ENCODE peak calls at places on chromosomes 11 and 22, in four cellular contexts. V is left ventricle myocardium inferior, J is A549, F is WERI-Rb-1. Z is an unnamed sample.

GRCh38 chr11:134244593-134244992 is 8.6 kb downstream of the THYN1 start:
- DNase-seq in J (peak; percentile 30), V (no peak), F (no peak), Z (no peak)

GRCh38 chr11:9344046-9344680 is 29.8 kb upstream of the TMEM41B start:
- DNase-seq in F (peak; percentile 80), V (no peak), J (no peak), Z (no peak)

GRCh38 chr11:125090816-125091215 is 20.6 kb downstream of the TMEM218 start:
- DNase-seq in F (no peak), V (no peak), J (no peak), Z (no peak)

GRCh38 chr11:78946945-78947914 is 372.6 kb upstream of the NARS2 start:
- DNase-seq in F (no peak), J (no peak), V (no peak), Z (peak; percentile 92)

GRCh38 chr11:103528596-103528995 is 419.4 kb downstream of the DYNC2H1 start:
- DNase-seq in V (no peak), F (no peak), J (no peak), Z (no peak)

GRCh38 chr11:108788565-108789199 is 123.8 kb downstream of the DDX10 start:
- DNase-seq in V (no peak), J (peak; percentile 31), F (peak; percentile 9), Z (peak; percentile 14)

GRCh38 chr11:9609841-9610240 is 36.4 kb downstream of the WEE1 start:
- DNase-seq in J (no peak), V (no peak), F (no peak), Z (no peak)

GRCh38 chr11:65128182-65129145 is 5.9 kb downstream of the SYVN1 start:
- DNase-seq in J (no peak), V (no peak), F (no peak), Z (no peak)

GRCh38 chr22:46062971-46063631 is 86.1 kb upstream of the WNT7B start:
- DNase-seq in J (no peak), V (peak; percentile 9), F (no peak), Z (no peak)

GRCh38 chr22:49971232-49972162 is 10.9 kb downstream of the PIM3 start:
- DNase-seq in J (peak; percentile 84), F (no peak), V (peak; percentile 87), Z (no peak)

GRCh38 chr11:68416070-68416578 is 44.4 kb upstream of the PPP6R3 start:
- DNase-seq in F (no peak), V (no peak), J (no peak), Z (no peak)

GRCh38 chr11:1295591-1295990 is 13.8 kb downstream of the TOLLIP start:
- DNase-seq in F (no peak), V (no peak), J (no peak), Z (no peak)

GRCh38 chr22:19886605-19887250 is 32.1 kb upstream of the GNB1L start:
- DNase-seq in V (peak; percentile 17), J (no peak), F (no peak), Z (peak; percentile 71)

GRCh38 chr11:47325271-47326041 is 27.0 kb downstream of the MYBPC3 start:
- DNase-seq in F (no peak), V (no peak), J (no peak), Z (no peak)

GRCh38 chr11:134558916-134559616 is 147.0 kb upstream of the B3GAT1 start:
- DNase-seq in V (no peak), J (no peak), F (no peak), Z (no peak)

GRCh38 chr11:14886509-14886908 is 5.5 kb downstream of the CYP2R1 start:
- DNase-seq in F (no peak), J (no peak), V (no peak), Z (no peak)

GRCh38 chr22:32996702-32997101 is 61.5 kb downstream of the SYN3 start:
- DNase-seq in F (no peak), V (peak; percentile 78), J (peak; percentile 16), Z (no peak)

GRCh38 chr22:19488884-19489843 is 9.4 kb downstream of the CDC45 start:
- DNase-seq in J (peak; percentile 14), F (no peak), V (no peak), Z (no peak)

GRCh38 chr11:118401880-118402590 is 629 bp downstream of the ATP5MG start:
- DNase-seq in V (no peak), J (peak; percentile 10), F (no peak), Z (no peak)

GRCh38 chr22:30038219-30038618 is 42.0 kb upstream of the HORMAD2 start:
- DNase-seq in F (no peak), J (peak; percentile 38), V (no peak), Z (peak; percentile 22)

GRCh38 chr11:58334708-58335107 is 24.2 kb downstream of the OR5B17 start:
- DNase-seq in V (no peak), F (no peak), J (peak; percentile 2), Z (peak; percentile 19)

GRCh38 chr11:103898065-103898464 is 138.4 kb upstream of the DDI1 start:
- DNase-seq in V (no peak), J (no peak), F (no peak), Z (no peak)

GRCh38 chr11:64150481-64151239 is 15.3 kb downstream of the MACROD1 start:
- DNase-seq in F (no peak), V (peak; percentile 75), J (no peak), Z (no peak)

GRCh38 chr11:95345651-95346050 is 114.6 kb upstream of the SESN3 start:
- DNase-seq in F (no peak), J (no peak), V (no peak), Z (no peak)

GRCh38 chr22:45503816-45504702 is 1.4 kb downstream of the FBLN1 start:
- DNase-seq in J (no peak), F (peak; percentile 50), V (no peak), Z (no peak)

GRCh38 chr11:35014352-35014751 is 97.9 kb downstream of the PDHX start:
- DNase-seq in J (no peak), V (no peak), F (no peak), Z (peak; percentile 87)

GRCh38 chr11:129195682-129196081 is 3.6 kb upstream of the ARHGAP32 start:
- DNase-seq in F (no peak), J (no peak), V (no peak), Z (no peak)

DNA sequence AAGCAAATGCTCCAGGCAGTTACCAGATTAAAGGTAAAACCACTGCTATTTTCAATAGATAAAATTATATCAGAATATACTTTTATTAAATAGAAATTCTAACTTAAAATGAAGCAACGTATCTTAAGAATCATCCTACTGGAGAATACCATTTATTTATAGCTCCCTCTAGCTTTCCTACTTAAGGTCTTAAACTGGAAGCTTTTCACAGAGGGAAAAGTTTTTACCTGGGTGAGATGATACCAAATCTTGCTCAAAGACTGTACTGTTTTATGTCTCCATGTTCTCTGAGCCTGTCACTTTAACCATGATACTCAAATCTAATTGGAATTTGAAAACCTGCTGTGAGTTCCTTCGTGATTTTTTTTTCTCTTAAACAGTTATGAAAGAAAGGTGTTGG is 291.8 kb downstream of the AASDHPPT start:
- DNase-seq in F (no peak), J (no peak), V (no peak), Z (no peak)
- TF ChIP-seq CTCF in F (no peak), J (no peak), V (no peak), Z (no peak)

DNA sequence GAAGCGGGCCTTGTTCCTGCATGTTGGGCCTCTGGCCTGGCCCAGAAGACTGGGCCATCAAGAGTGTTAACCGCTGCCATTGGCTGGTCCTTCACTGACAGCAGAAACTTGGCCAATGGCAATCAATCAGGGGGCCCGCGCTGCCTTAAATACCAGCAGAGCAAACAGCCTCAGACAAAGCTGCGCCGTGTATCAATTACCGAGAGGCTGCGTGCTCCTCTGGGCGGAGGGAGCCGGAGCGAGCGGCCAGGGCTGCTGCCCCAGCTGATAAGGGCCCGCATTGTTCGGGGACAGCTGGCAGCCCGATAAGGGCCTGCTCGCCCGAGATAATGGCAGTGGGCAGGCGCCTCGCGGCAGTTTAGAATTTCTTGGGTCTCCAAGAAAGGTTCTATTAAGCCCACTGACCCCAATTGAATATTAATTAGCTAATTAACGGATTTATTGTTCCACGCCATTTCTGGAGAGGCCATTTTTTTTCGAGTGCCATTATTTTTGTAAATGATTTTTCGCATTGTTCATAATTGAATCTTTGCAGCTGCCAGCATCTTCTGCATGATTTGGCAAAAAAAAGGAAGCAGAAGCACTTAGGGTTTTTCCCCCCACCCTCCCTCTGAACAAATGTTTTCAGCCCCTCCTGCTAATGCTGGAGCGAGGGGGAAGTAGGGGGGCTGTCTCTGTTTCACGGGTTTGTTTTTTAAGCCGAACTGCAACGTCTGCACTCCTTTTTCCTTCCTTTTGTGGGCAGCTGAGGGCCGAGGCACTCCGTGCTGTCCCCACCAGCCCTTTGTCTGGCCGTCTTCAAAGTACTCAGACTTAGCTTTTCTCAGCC is 37.6 kb upstream of the RIC3 start:
- DNase-seq in J (no peak), V (peak; percentile 41), F (no peak), Z (no peak)
- H3K4me3 ChIP-seq in J (no peak overlapping the region), V (peak overlapping the region; percentile 56), F (no peak overlapping the region), Z (no peak overlapping the region)

GRCh38 chr11:120137611-120138521 is at the start of gene TRIM29:
- DNase-seq in J (no peak), F (no peak), V (no peak), Z (no peak)
- TF ChIP-seq CTCF in J (no peak), F (no peak), V (no peak), Z (no peak)

DNA sequence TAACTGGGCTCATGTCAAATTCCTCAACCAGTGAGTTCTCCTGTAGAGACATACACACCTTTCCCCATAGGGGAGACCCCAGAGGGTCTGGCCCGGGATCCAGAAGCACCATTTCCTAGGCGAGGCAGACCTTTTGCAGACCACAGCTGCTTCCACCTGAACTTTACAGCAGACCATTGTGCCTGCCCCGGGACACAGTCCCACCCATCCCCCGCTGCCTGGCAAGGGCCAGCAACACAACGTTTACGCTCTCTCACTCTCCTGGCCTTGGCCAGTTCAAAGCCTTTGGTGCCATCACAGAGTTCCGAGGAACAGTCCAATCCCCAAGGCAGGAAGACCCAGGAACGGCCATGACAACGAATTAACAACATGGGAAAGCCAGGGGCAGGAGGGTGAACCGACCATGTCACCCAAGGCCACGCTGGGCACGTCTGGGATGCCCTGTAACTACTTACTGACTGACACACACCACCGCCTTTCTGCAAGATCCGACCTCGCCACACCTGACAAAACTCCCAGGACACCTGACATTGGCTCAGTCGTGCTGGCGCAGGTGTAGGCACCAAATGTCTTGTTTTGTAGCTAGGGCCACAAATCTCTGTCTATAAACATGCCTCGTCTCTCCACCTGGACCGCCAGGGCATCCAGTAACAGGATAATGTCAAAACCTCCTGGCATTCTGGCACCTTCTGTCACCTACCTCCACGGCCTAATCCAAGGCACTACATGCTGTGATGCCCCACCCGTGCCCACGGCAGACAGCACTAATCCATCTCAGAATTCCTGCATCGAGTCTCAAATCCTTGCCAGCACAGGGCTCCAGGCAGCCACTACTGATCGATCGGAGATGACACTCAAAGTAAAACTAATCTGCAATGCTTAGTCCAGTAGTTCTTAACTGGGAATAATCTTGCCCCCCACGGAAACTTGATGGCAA is 51.3 kb downstream of the MYH9 start:
- DNase-seq in V (no peak), F (no peak), J (no peak), Z (no peak)
- H3K4me3 ChIP-seq in V (peak overlapping the region; percentile 26), F (no peak overlapping the region), J (no peak overlapping the region), Z (no peak overlapping the region)

DNA sequence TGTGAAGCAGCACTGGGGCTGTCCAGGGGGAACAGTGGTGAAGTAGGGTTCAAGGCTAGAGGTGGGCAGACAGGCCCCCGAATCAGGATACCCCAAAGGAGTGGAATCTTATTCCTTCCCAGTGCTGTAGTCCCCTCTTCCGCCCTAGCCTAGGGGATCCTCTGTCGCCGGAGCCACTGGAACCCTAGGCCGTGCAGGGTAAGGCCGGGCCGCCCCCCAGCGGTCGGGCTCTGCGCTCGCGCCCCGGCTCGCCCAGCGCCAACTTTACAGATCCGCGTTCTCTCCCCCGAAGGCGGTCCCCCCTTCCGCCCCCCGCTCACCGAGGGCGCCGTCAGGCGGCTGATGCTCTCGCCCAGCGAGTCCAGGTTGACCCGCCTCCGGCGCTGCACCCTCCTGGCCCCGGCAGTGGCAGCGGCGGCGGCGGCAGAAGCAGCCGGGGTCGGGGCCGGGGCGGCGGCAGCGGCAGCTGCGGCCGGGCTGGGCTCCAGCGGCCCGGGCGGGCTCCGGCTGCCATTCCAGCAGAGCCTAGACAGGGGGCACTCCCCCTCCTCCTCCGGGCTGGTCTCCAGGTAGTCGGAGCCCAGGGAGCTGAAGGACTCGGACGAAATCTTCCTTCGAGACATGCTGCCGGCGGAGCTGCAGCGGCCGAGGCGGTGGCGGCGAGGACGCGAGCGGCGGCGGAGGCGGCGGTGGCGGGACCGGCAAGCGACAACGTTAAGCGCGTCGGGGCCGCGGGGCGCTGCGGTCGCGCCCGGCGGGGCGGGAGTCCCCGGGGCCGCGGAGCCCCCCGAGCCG is 646 bp downstream of the GUCY1A2 start:
- DNase-seq in J (peak; percentile 35), V (peak; percentile 45), F (peak; percentile 85), Z (no peak)
- TF ChIP-seq CTCF in J (peak; percentile 61), V (peak; percentile 63), F (peak; percentile 84), Z (peak; percentile 74)